ENCODE peak calls at places on chromosomes 2 and 18, in four cellular contexts. W is lower lobe of right lung, S is AG10803, H is epithelial cell of esophagus. N is an unnamed sample.

GRCh38 chr2:132564065-132564464 is 105.9 kb downstream of the LYPD1 start:
- DNase-seq in W (no peak), H (no peak), S (no peak), N (no peak)

GRCh38 chr2:180505203-180505602 is 475.2 kb upstream of the UBE2E3 start:
- DNase-seq in H (peak), S (peak), W (no peak), N (no peak)

GRCh38 chr2:104914509-104914908 is 60.6 kb downstream of the POU3F3 start:
- DNase-seq in W (no peak), H (no peak), S (no peak), N (no peak)

GRCh38 chr18:78793313-78793712 is 186.3 kb upstream of the SALL3 start:
- DNase-seq in H (no peak), S (no peak), W (no peak), N (no peak)

GRCh38 chr2:5546176-5546575 is 146.0 kb upstream of the SOX11 start:
- DNase-seq in W (no peak), H (peak), S (no peak), N (no peak)

GRCh38 chr2:26854283-26854827 is 6.4 kb downstream of the DPYSL5 start:
- DNase-seq in H (no peak), W (no peak), S (no peak), N (no peak)

GRCh38 chr2:224837066-224837465 is 120.9 kb upstream of the CCDC195 start:
- DNase-seq in H (no peak), W (no peak), S (no peak), N (no peak)

GRCh38 chr2:19728120-19728519 is 173.7 kb downstream of the TTC32 start:
- DNase-seq in H (no peak), S (no peak), W (no peak), N (no peak)

GRCh38 chr2:215311625-215312394 is at the start of gene ATIC:
- DNase-seq in S (peak), W (peak), H (peak), N (peak)

GRCh38 chr18:34760444-34760843 is 50.3 kb downstream of the DTNA start:
- DNase-seq in H (no peak), S (no peak), W (no peak), N (no peak)

GRCh38 chr2:28442328-28442727 is 49.7 kb downstream of the FOSL2 start:
- DNase-seq in H (peak), S (no peak), W (no peak), N (no peak)

GRCh38 chr2:233002829-233003657 is 10.0 kb downstream of the NGEF start:
- DNase-seq in S (no peak), H (no peak), W (no peak), N (no peak)

GRCh38 chr2:164655336-164655735 is 34.1 kb upstream of the GRB14 start:
- DNase-seq in S (no peak), W (no peak), H (peak), N (no peak)

GRCh38 chr18:23398401-23398800 is 54.7 kb upstream of the RIOK3 start:
- DNase-seq in W (no peak), H (no peak), S (peak), N (no peak)

GRCh38 chr2:85213893-85214512 is 80.8 kb downstream of the TCF7L1 start:
- DNase-seq in S (no peak), H (no peak), W (no peak), N (no peak)

GRCh38 chr2:21413082-21413481 is 289.3 kb downstream of the TDRD15 start:
- DNase-seq in H (no peak), S (no peak), W (no peak), N (no peak)

GRCh38 chr18:36903215-36903928 is 74.4 kb downstream of the KIAA1328 start:
- DNase-seq in W (no peak), H (no peak), S (peak), N (no peak)

GRCh38 chr18:75244336-75244735 is 33.7 kb downstream of the TSHZ1 start:
- DNase-seq in H (peak), S (no peak), W (no peak), N (no peak)
- TF ChIP-seq CTCF in H (peak), S (no peak), W (no peak), N (peak)

DNA sequence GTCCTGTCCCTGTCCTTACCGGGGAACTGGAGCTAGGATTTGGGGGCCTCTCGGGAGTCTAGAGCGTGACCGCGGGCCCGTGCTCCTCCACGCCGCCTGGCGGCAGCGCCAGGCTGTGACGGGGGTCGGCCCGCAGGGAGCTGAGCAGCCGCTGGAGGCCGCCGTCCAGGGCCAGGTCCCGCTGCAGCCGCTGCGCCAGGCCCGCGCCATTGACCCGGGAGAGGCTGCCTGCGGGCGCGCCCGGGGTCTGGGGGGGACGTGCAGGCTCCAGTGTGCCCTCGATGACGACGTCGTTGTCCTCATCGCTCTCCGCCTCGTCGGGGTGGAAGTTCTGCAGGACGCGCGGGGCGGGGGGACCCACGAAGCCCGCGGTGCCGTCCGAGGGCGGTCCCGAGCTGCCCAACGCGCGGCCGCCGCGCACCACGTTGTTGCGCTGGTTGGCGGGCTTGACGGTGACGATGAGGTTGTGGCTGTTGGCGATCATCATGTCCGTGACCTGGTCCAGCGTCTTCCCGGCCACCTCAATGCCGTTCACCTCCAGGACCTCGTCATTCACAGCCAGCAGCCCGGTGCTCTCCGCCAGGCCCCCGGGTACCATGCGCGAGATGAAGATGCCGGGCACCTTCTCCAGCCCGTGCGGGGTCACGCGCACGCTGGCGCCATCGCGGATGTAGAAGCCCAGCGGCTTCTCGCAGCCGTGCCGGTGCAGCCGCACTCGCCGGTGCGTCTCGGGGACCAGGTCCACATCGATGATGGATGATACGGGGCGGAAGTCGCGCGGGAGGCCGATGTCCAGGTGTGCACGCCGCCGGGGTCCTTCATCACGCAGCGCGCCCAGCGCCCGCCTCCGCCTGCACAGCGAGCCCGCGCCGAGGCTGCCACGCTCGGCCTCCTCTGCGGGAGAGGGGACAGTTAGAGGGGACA is 50.9 kb downstream of the ADNP2 start:
- DNase-seq in W (no peak), H (no peak), S (no peak), N (no peak)
- TF ChIP-seq CTCF in W (peak), H (no peak), S (peak), N (peak)

GRCh38 chr18:5452943-5453342 is 90.9 kb downstream of the EPB41L3 start:
- DNase-seq in W (no peak), S (no peak), H (no peak), N (no peak)

GRCh38 chr18:5461056-5461455 is 82.7 kb downstream of the EPB41L3 start:
- DNase-seq in S (peak), H (no peak), W (no peak), N (no peak)

GRCh38 chr18:5455644-5456043 is 88.2 kb downstream of the EPB41L3 start:
- DNase-seq in H (peak), S (peak), W (no peak), N (no peak)

GRCh38 chr18:5457467-5457957 is 86.3 kb downstream of the EPB41L3 start:
- DNase-seq in H (no peak), S (no peak), W (no peak), N (no peak)

GRCh38 chr18:5456577-5457466 is 87.0 kb downstream of the EPB41L3 start:
- DNase-seq in S (peak), H (no peak), W (no peak), N (no peak)
- TF ChIP-seq CTCF in S (peak), H (no peak), W (no peak), N (peak)

DNA sequence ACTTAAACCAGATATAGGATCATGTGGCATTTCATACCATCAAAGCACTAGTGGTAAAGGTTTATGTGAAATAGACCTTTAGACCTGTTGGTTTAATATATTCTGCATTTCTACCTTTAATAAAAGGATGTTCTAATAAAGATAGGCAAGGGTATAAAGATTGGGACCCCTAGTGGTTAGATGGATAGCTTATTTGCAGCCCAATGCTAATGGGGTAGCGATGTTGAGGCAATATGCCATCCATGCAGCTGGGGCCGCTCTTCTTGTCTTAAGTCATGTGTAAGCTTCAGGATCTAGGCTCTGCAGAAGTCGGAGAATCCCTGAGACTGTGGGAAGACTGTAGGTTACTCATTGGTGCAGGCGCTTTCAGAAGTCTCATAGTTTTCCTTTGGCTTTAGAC is 114.9 kb downstream of the ICOS start:
- DNase-seq in H (peak), W (no peak), S (no peak), N (no peak)
- TF ChIP-seq CTCF in H (no peak), W (peak), S (no peak), N (peak)

GRCh38 chr2:18149660-18150246 is 271.3 kb downstream of the KCNS3 start:
- DNase-seq in H (peak), W (no peak), S (peak), N (no peak)
- TF ChIP-seq CTCF in H (peak), W (peak), S (peak), N (peak)

GRCh38 chr18:48751727-48752468 is 198.9 kb downstream of the SMAD7 start:
- DNase-seq in S (no peak), W (no peak), H (no peak), N (no peak)

GRCh38 chr18:48750485-48751175 is 200.1 kb downstream of the SMAD7 start:
- DNase-seq in W (no peak), S (peak), H (no peak), N (no peak)

GRCh38 chr18:48752478-48752877 is 198.3 kb downstream of the SMAD7 start:
- DNase-seq in W (no peak), H (peak), S (no peak), N (no peak)

GRCh38 chr18:48752928-48753327 is 197.8 kb downstream of the SMAD7 start:
- DNase-seq in H (no peak), S (no peak), W (no peak), N (no peak)

DNA sequence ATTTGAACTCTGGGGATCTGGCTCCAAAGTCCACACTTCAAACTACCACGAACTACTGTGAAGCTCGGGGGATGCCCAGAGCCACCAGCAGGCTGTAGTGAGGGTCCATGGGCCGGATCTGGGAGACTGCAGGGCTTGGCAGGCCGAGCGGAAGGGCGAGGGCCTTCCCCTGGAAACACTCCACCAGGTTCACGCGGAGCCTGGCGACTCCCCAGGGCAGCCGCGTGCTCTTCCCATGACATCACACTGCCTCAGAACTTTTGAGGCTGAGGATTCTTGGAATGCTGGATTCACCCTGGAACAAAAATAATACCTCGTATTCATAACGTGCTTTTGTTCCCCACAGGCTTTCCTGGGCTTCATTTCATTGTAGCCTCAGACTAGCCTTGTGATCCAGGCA is 201.0 kb downstream of the SMAD7 start:
- DNase-seq in W (no peak), H (peak), S (peak), N (no peak)
- TF ChIP-seq CTCF in W (peak), H (no peak), S (peak), N (no peak)

DNA sequence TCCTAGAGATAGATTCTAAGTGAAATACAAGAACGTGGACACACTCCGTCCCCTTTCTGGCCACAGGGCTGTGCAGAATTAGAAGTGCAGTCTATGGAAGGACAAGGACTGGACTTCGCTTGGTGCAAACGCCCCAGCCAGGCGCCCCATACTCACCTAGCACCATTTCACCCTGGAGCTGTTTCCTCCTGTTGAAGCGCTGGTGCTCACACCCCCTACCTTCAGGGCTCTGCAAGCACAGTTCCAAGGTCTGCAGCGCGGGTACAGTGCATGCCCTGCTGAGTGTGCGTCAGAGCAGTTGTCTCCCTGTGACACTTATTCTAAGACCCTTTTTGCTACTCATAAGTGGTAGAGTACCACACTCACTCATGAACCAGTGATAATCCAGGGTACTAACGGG is 3.0 kb downstream of the HPCAL1 start:
- DNase-seq in W (no peak), H (no peak), S (no peak), N (peak)
- TF ChIP-seq CTCF in W (peak), H (no peak), S (no peak), N (no peak)

GRCh38 chr2:231115651-231116050 is 9.2 kb downstream of the HTR2B start:
- DNase-seq in S (no peak), W (no peak), H (no peak), N (no peak)

GRCh38 chr2:231113489-231113888 is 11.4 kb downstream of the HTR2B start:
- DNase-seq in H (no peak), W (no peak), S (no peak), N (no peak)

GRCh38 chr2:231111987-231112386 is 12.9 kb downstream of the HTR2B start:
- DNase-seq in S (peak), H (no peak), W (no peak), N (no peak)

DNA sequence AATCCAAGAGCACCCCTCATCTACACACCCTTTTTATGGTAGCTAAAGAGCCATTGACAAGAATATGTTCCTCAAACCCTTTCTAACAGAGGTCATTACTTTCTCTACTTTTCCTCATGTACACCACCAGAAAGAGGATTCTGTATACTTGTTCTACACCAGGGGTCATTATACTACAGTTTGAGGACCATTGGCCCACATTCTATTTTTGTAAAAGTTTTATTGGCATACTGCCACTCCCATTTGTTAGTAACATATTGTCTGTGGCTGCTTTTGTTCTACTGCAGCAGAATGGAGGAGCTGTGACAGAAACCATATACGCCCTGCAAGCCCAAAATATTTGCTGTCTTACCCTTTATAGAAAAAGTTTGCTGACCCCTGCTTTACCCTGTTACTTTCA is 14.3 kb downstream of the HTR2B start:
- DNase-seq in W (no peak), H (no peak), S (peak), N (no peak)
- TF ChIP-seq CTCF in W (no peak), H (no peak), S (peak), N (no peak)

N was measured in CD14-positive monocyte.